ENCODE peak calls at places on chromosomes 4 and X, in five cellular contexts. I is A673, B is Calu3, T is NCI-H2029, D is neuronal stem cell. L is an unnamed sample.

GRCh38 chr4:77263247-77263646 is 106.2 kb downstream of the CCNG2 start:
- DNase-seq in I (no peak), B (no peak), T (no peak), D (no peak), L (no peak)

GRCh38 chr4:38691251-38692008 is 27.4 kb downstream of the KLF3 start:
- DNase-seq in I (no peak), B (no peak), T (no peak), D (no peak), L (no peak)

GRCh38 chr4:8108991-8109390 is 49.6 kb downstream of the ABLIM2 start:
- DNase-seq in I (no peak), B (no peak), T (no peak), D (no peak), L (no peak)

GRCh38 chr4:163107754-163108153 is 58.9 kb downstream of the NAF1 start:
- DNase-seq in I (peak; percentile 54), B (peak; percentile 6), T (no peak), D (no peak), L (no peak)

GRCh38 chr4:121479801-121480200 is 99.0 kb upstream of the QRFPR start:
- DNase-seq in I (no peak), B (no peak), T (no peak), D (no peak), L (no peak)

GRCh38 chr4:128670434-128670999 is 139.0 kb upstream of the JADE1 start:
- DNase-seq in I (peak; percentile 16), B (no peak), T (no peak), D (no peak), L (no peak)

GRCh38 chrX:39866229-39866628 is 231.5 kb downstream of the BCOR start:
- DNase-seq in I (no peak), B (no peak), T (peak; percentile 21), D (no peak), L (no peak)

GRCh38 chr4:154958621-154959358 is 177.7 kb downstream of the RBM46 start:
- DNase-seq in I (no peak), B (no peak), T (no peak), D (no peak), L (no peak)

GRCh38 chr4:2290488-2290887 is 28.6 kb upstream of the MXD4 start:
- DNase-seq in I (no peak), B (no peak), T (no peak), D (no peak), L (no peak)

GRCh38 chr4:5700459-5700858 is 7.9 kb downstream of the EVC2 start:
- DNase-seq in I (no peak), B (no peak), T (no peak), D (no peak), L (no peak)

GRCh38 chr4:110514889-110515479 is 39.0 kb downstream of the ENPEP start:
- DNase-seq in I (peak; percentile 78), B (no peak), T (no peak), D (no peak), L (no peak)

GRCh38 chr4:4542824-4543485 is 1.1 kb upstream of the STX18 start:
- DNase-seq in I (no peak), B (no peak), T (no peak), D (no peak), L (no peak)

GRCh38 chr4:11404431-11404830 is 24.3 kb downstream of the HS3ST1 start:
- DNase-seq in I (no peak), B (no peak), T (peak; percentile 19), D (no peak), L (no peak)

GRCh38 chr4:121189811-121190210 is 25.7 kb upstream of the TNIP3 start:
- DNase-seq in I (no peak), B (no peak), T (no peak), D (no peak), L (no peak)

GRCh38 chr4:5899396-5899795 is 6.5 kb upstream of the CRMP1 start:
- DNase-seq in I (no peak), B (no peak), T (no peak), D (no peak), L (no peak)

GRCh38 chr4:10587697-10588096 is 96.9 kb downstream of the CLNK start:
- DNase-seq in I (no peak), B (no peak), T (peak; percentile 50), D (no peak), L (peak; percentile 34)

GRCh38 chr4:155787113-155787710 is 28.4 kb downstream of the GUCY1B1 start:
- DNase-seq in I (peak; percentile 66), B (peak; percentile 28), T (peak; percentile 33), D (peak; percentile 18), L (peak; percentile 1)

GRCh38 chr4:82429728-82430192 is 502 bp downstream of the HNRNPDL start:
- DNase-seq in I (no peak), B (no peak), T (peak; percentile 76), D (no peak), L (no peak)

GRCh38 chr4:112882286-112882685 is 167.2 kb upstream of the ANK2 start:
- DNase-seq in I (no peak), B (no peak), T (no peak), D (no peak), L (no peak)

GRCh38 chr4:143186202-143186601 is 1.5 kb downstream of the USP38 start:
- DNase-seq in I (no peak), B (no peak), T (no peak), D (no peak), L (no peak)

GRCh38 chr4:5361968-5362367 is 310.7 kb downstream of the STK32B start:
- DNase-seq in I (peak; percentile 47), B (no peak), T (no peak), D (peak; percentile 51), L (no peak)

GRCh38 chr4:95590615-95591014 is 41.8 kb upstream of the UNC5C start:
- DNase-seq in I (no peak), B (no peak), T (no peak), D (no peak), L (no peak)

GRCh38 chr4:174214102-174214878 is 69.2 kb downstream of the FBXO8 start:
- DNase-seq in I (no peak), B (no peak), T (no peak), D (peak; percentile 46), L (no peak)

GRCh38 chrX:129566081-129566480 is 26.0 kb downstream of the OCRL start:
- DNase-seq in I (no peak), B (no peak), T (no peak), D (no peak), L (no peak)

GRCh38 chrX:16725067-16725466 is 5.7 kb downstream of the SYAP1 start:
- DNase-seq in I (no peak), B (no peak), T (no peak), D (no peak), L (no peak)

L was measured in NCI-H510A.